ENCODE peak calls at places on chromosomes 3 and 15, in seven cellular contexts. One of them, this sample, is unnamed.
A peak's percentile ranks its signal among the peaks of the same experiment; 100 is the strongest.

GRCh38 chr15:39281094-39281493 is 299.8 kb upstream of the THBS1 start:
- DNase-seq in lower lobe of right lung: no peak
- DNase-seq in HL-60: no peak
- DNase-seq in neural progenitor cell: no peak
- DNase-seq in fibroblast of lung: peak; percentile 98
- DNase-seq in PC-3: no peak
- DNase-seq in SK-N-SH: no peak
- DNase-seq in this sample: no peak

GRCh38 chr3:10910367-10910766 is 82.2 kb upstream of the SLC6A1 start:
- DNase-seq in lower lobe of right lung: no peak
- DNase-seq in HL-60: no peak
- DNase-seq in neural progenitor cell: no peak
- DNase-seq in fibroblast of lung: no peak
- DNase-seq in PC-3: no peak
- DNase-seq in SK-N-SH: no peak
- DNase-seq in this sample: no peak

GRCh38 chr3:101542952-101543351 is 18.7 kb upstream of the TRMT10C start:
- DNase-seq in lower lobe of right lung: no peak
- DNase-seq in HL-60: no peak
- DNase-seq in neural progenitor cell: no peak
- DNase-seq in fibroblast of lung: no peak
- DNase-seq in PC-3: no peak
- DNase-seq in SK-N-SH: no peak
- DNase-seq in this sample: no peak

GRCh38 chr3:104628185-104628789 is 738.4 kb upstream of the ALCAM start:
- DNase-seq in lower lobe of right lung: no peak
- DNase-seq in HL-60: peak; percentile 21
- DNase-seq in neural progenitor cell: peak; percentile 68
- DNase-seq in fibroblast of lung: peak; percentile 65
- DNase-seq in PC-3: peak; percentile 91
- DNase-seq in SK-N-SH: peak; percentile 37
- DNase-seq in this sample: peak; percentile 25

GRCh38 chr15:67721996-67722395 is 103.3 kb upstream of the SKOR1 start:
- DNase-seq in lower lobe of right lung: no peak
- DNase-seq in HL-60: no peak
- DNase-seq in neural progenitor cell: peak; percentile 8
- DNase-seq in fibroblast of lung: no peak
- DNase-seq in PC-3: no peak
- DNase-seq in SK-N-SH: no peak
- DNase-seq in this sample: no peak

GRCh38 chr3:189001559-189001958 is 170.2 kb upstream of the TPRG1 start:
- DNase-seq in lower lobe of right lung: no peak
- DNase-seq in HL-60: peak; percentile 8
- DNase-seq in neural progenitor cell: no peak
- DNase-seq in fibroblast of lung: peak; percentile 86
- DNase-seq in PC-3: peak; percentile 84
- DNase-seq in SK-N-SH: no peak
- DNase-seq in this sample: peak; percentile 81

GRCh38 chr15:73284073-73284472 is 84.7 kb downstream of the HCN4 start:
- DNase-seq in lower lobe of right lung: no peak
- DNase-seq in HL-60: no peak
- DNase-seq in neural progenitor cell: no peak
- DNase-seq in fibroblast of lung: peak; percentile 13
- DNase-seq in PC-3: peak; percentile 55
- DNase-seq in SK-N-SH: peak; percentile 56
- DNase-seq in this sample: no peak

GRCh38 chr3:179613807-179614206 is 9.2 kb downstream of the NDUFB5 start:
- DNase-seq in lower lobe of right lung: no peak
- DNase-seq in HL-60: no peak
- DNase-seq in neural progenitor cell: no peak
- DNase-seq in fibroblast of lung: peak; percentile 72
- DNase-seq in PC-3: no peak
- DNase-seq in SK-N-SH: no peak
- DNase-seq in this sample: peak; percentile 15

GRCh38 chr15:58447244-58448010 is 15.6 kb downstream of the LIPC start:
- DNase-seq in lower lobe of right lung: no peak
- DNase-seq in HL-60: peak; percentile 60
- DNase-seq in neural progenitor cell: no peak
- DNase-seq in fibroblast of lung: peak; percentile 96
- DNase-seq in PC-3: peak; percentile 21
- DNase-seq in SK-N-SH: no peak
- DNase-seq in this sample: peak; percentile 55

GRCh38 chr3:152026033-152026556 is 152.7 kb downstream of the SUCNR1 start:
- DNase-seq in lower lobe of right lung: no peak
- DNase-seq in HL-60: no peak
- DNase-seq in neural progenitor cell: no peak
- DNase-seq in fibroblast of lung: peak; percentile 85
- DNase-seq in PC-3: peak; percentile 96
- DNase-seq in SK-N-SH: no peak
- DNase-seq in this sample: peak; percentile 81

GRCh38 chr3:32438596-32439344 is 47.1 kb downstream of the CMTM7 start:
- DNase-seq in lower lobe of right lung: no peak
- DNase-seq in HL-60: no peak
- DNase-seq in neural progenitor cell: no peak
- DNase-seq in fibroblast of lung: peak; percentile 40
- DNase-seq in PC-3: no peak
- DNase-seq in SK-N-SH: no peak
- DNase-seq in this sample: no peak

GRCh38 chr3:19474169-19474568 is 325.9 kb downstream of the KCNH8 start:
- DNase-seq in lower lobe of right lung: no peak
- DNase-seq in HL-60: no peak
- DNase-seq in neural progenitor cell: peak; percentile 41
- DNase-seq in fibroblast of lung: no peak
- DNase-seq in PC-3: no peak
- DNase-seq in SK-N-SH: no peak
- DNase-seq in this sample: no peak

GRCh38 chr3:128714887-128715496 is 11.0 kb upstream of the RAB7A start:
- DNase-seq in lower lobe of right lung: no peak
- DNase-seq in HL-60: peak; percentile 78
- DNase-seq in neural progenitor cell: no peak
- DNase-seq in fibroblast of lung: no peak
- DNase-seq in PC-3: no peak
- DNase-seq in SK-N-SH: no peak
- DNase-seq in this sample: no peak

GRCh38 chr3:78737988-78738387 is 1029.8 kb downstream of the ROBO1 start:
- DNase-seq in lower lobe of right lung: no peak
- DNase-seq in HL-60: no peak
- DNase-seq in neural progenitor cell: no peak
- DNase-seq in fibroblast of lung: peak; percentile 22
- DNase-seq in PC-3: peak; percentile 18
- DNase-seq in SK-N-SH: no peak
- DNase-seq in this sample: peak; percentile 45

GRCh38 chr3:66490214-66490613 is 10.6 kb downstream of the LRIG1 start:
- DNase-seq in lower lobe of right lung: no peak
- DNase-seq in HL-60: no peak
- DNase-seq in neural progenitor cell: no peak
- DNase-seq in fibroblast of lung: peak; percentile 70
- DNase-seq in PC-3: no peak
- DNase-seq in SK-N-SH: no peak
- DNase-seq in this sample: no peak

GRCh38 chr3:66489115-66489514 is 11.7 kb downstream of the LRIG1 start:
- DNase-seq in lower lobe of right lung: no peak
- DNase-seq in HL-60: no peak
- DNase-seq in neural progenitor cell: no peak
- DNase-seq in fibroblast of lung: no peak
- DNase-seq in PC-3: no peak
- DNase-seq in SK-N-SH: no peak
- DNase-seq in this sample: no peak

GRCh38 chr3:66492672-66493071 is 8.2 kb downstream of the LRIG1 start:
- DNase-seq in lower lobe of right lung: no peak
- DNase-seq in HL-60: no peak
- DNase-seq in neural progenitor cell: no peak
- DNase-seq in fibroblast of lung: no peak
- DNase-seq in PC-3: no peak
- DNase-seq in SK-N-SH: no peak
- DNase-seq in this sample: no peak

GRCh38 chr3:66489577-66489976 is 11.2 kb downstream of the LRIG1 start:
- DNase-seq in lower lobe of right lung: no peak
- DNase-seq in HL-60: no peak
- DNase-seq in neural progenitor cell: no peak
- DNase-seq in fibroblast of lung: no peak
- DNase-seq in PC-3: no peak
- DNase-seq in SK-N-SH: no peak
- DNase-seq in this sample: no peak

GRCh38 chr3:66490984-66491383 is 9.8 kb downstream of the LRIG1 start:
- DNase-seq in lower lobe of right lung: no peak
- DNase-seq in HL-60: no peak
- DNase-seq in neural progenitor cell: peak; percentile 74
- DNase-seq in fibroblast of lung: peak; percentile 51
- DNase-seq in PC-3: no peak
- DNase-seq in SK-N-SH: no peak
- DNase-seq in this sample: no peak
- H3K27ac ChIP-seq in lower lobe of right lung: peak overlapping the region; percentile 38
- H3K27ac ChIP-seq in HL-60: no peak overlapping the region
- H3K27ac ChIP-seq in neural progenitor cell: peak overlapping the region; percentile 94
- H3K27ac ChIP-seq in fibroblast of lung: peak overlapping the region; percentile 14
- H3K27ac ChIP-seq in PC-3: no peak overlapping the region
- H3K27ac ChIP-seq in SK-N-SH: no peak overlapping the region
- H3K27ac ChIP-seq in this sample: no peak overlapping the region

GRCh38 chr3:183100376-183100775 is 1.1 kb upstream of the MCCC1 start:
- DNase-seq in lower lobe of right lung: no peak
- DNase-seq in HL-60: no peak
- DNase-seq in neural progenitor cell: no peak
- DNase-seq in fibroblast of lung: no peak
- DNase-seq in PC-3: peak; percentile 93
- DNase-seq in SK-N-SH: no peak
- DNase-seq in this sample: no peak

GRCh38 chr3:183099026-183099837 is at the start of gene MCCC1:
- DNase-seq in lower lobe of right lung: peak; percentile 98
- DNase-seq in HL-60: peak; percentile 96
- DNase-seq in neural progenitor cell: peak; percentile 98
- DNase-seq in fibroblast of lung: peak; percentile 99
- DNase-seq in PC-3: peak; percentile 97
- DNase-seq in SK-N-SH: peak; percentile 97
- DNase-seq in this sample: peak; percentile 96

GRCh38 chr3:183098538-183099025 is 714 bp downstream of the MCCC1 start:
- DNase-seq in lower lobe of right lung: no peak
- DNase-seq in HL-60: no peak
- DNase-seq in neural progenitor cell: no peak
- DNase-seq in fibroblast of lung: no peak
- DNase-seq in PC-3: no peak
- DNase-seq in SK-N-SH: no peak
- DNase-seq in this sample: peak; percentile 26

GRCh38 chr3:183094711-183095110 is 4.6 kb downstream of the MCCC1 start:
- DNase-seq in lower lobe of right lung: no peak
- DNase-seq in HL-60: no peak
- DNase-seq in neural progenitor cell: no peak
- DNase-seq in fibroblast of lung: no peak
- DNase-seq in PC-3: peak; percentile 85
- DNase-seq in SK-N-SH: no peak
- DNase-seq in this sample: peak; percentile 72

GRCh38 chr3:183099838-183100204 is 525 bp upstream of the MCCC1 start:
- DNase-seq in lower lobe of right lung: no peak
- DNase-seq in HL-60: no peak
- DNase-seq in neural progenitor cell: no peak
- DNase-seq in fibroblast of lung: no peak
- DNase-seq in PC-3: no peak
- DNase-seq in SK-N-SH: no peak
- DNase-seq in this sample: no peak
- H3K27ac ChIP-seq in lower lobe of right lung: peak overlapping the region; percentile 89
- H3K27ac ChIP-seq in HL-60: peak overlapping the region; percentile 80
- H3K27ac ChIP-seq in neural progenitor cell: peak overlapping the region; percentile 17
- H3K27ac ChIP-seq in fibroblast of lung: peak overlapping the region; percentile 86
- H3K27ac ChIP-seq in PC-3: peak overlapping the region; percentile 79
- H3K27ac ChIP-seq in SK-N-SH: peak overlapping the region; percentile 44
- H3K27ac ChIP-seq in this sample: peak overlapping the region; percentile 17

GRCh38 chr15:96360581-96361308 is 30.2 kb downstream of the NR2F2 start:
- DNase-seq in lower lobe of right lung: no peak
- DNase-seq in HL-60: no peak
- DNase-seq in neural progenitor cell: peak; percentile 91
- DNase-seq in fibroblast of lung: no peak
- DNase-seq in PC-3: no peak
- DNase-seq in SK-N-SH: peak; percentile 22
- DNase-seq in this sample: no peak

GRCh38 chr15:96361309-96362000 is 31.0 kb downstream of the NR2F2 start:
- DNase-seq in lower lobe of right lung: no peak
- DNase-seq in HL-60: no peak
- DNase-seq in neural progenitor cell: peak; percentile 75
- DNase-seq in fibroblast of lung: no peak
- DNase-seq in PC-3: no peak
- DNase-seq in SK-N-SH: peak; percentile 35
- DNase-seq in this sample: no peak

GRCh38 chr15:96358795-96359190 is 28.3 kb downstream of the NR2F2 start:
- DNase-seq in lower lobe of right lung: no peak
- DNase-seq in HL-60: no peak
- DNase-seq in neural progenitor cell: no peak
- DNase-seq in fibroblast of lung: no peak
- DNase-seq in PC-3: no peak
- DNase-seq in SK-N-SH: peak; percentile 17
- DNase-seq in this sample: no peak

GRCh38 chr15:96359371-96359771 is 28.9 kb downstream of the NR2F2 start:
- DNase-seq in lower lobe of right lung: no peak
- DNase-seq in HL-60: no peak
- DNase-seq in neural progenitor cell: peak; percentile 52
- DNase-seq in fibroblast of lung: no peak
- DNase-seq in PC-3: no peak
- DNase-seq in SK-N-SH: peak; percentile 17
- DNase-seq in this sample: no peak

GRCh38 chr15:96359772-96360498 is 29.4 kb downstream of the NR2F2 start:
- DNase-seq in lower lobe of right lung: no peak
- DNase-seq in HL-60: no peak
- DNase-seq in neural progenitor cell: peak; percentile 90
- DNase-seq in fibroblast of lung: peak; percentile 51
- DNase-seq in PC-3: no peak
- DNase-seq in SK-N-SH: peak; percentile 24
- DNase-seq in this sample: no peak
- H3K27ac ChIP-seq in lower lobe of right lung: peak overlapping the region; percentile 71
- H3K27ac ChIP-seq in HL-60: no peak overlapping the region
- H3K27ac ChIP-seq in neural progenitor cell: peak overlapping the region; percentile 18
- H3K27ac ChIP-seq in fibroblast of lung: peak overlapping the region; percentile 74
- H3K27ac ChIP-seq in PC-3: no peak overlapping the region
- H3K27ac ChIP-seq in SK-N-SH: no peak overlapping the region
- H3K27ac ChIP-seq in this sample: no peak overlapping the region

GRCh38 chr3:170418422-170419300 is at the start of gene CLDN11:
- DNase-seq in lower lobe of right lung: no peak
- DNase-seq in HL-60: no peak
- DNase-seq in neural progenitor cell: peak; percentile 85
- DNase-seq in fibroblast of lung: peak; percentile 63
- DNase-seq in PC-3: peak; percentile 66
- DNase-seq in SK-N-SH: peak; percentile 91
- DNase-seq in this sample: no peak

GRCh38 chr3:170414202-170414663 is 4.4 kb upstream of the CLDN11 start:
- DNase-seq in lower lobe of right lung: no peak
- DNase-seq in HL-60: peak; percentile 15
- DNase-seq in neural progenitor cell: peak; percentile 79
- DNase-seq in fibroblast of lung: peak; percentile 88
- DNase-seq in PC-3: peak; percentile 85
- DNase-seq in SK-N-SH: peak; percentile 71
- DNase-seq in this sample: peak; percentile 84

GRCh38 chr3:170410428-170411029 is 8.1 kb upstream of the CLDN11 start:
- DNase-seq in lower lobe of right lung: no peak
- DNase-seq in HL-60: no peak
- DNase-seq in neural progenitor cell: no peak
- DNase-seq in fibroblast of lung: no peak
- DNase-seq in PC-3: peak; percentile 64
- DNase-seq in SK-N-SH: no peak
- DNase-seq in this sample: no peak

GRCh38 chr3:170417090-170417489 is 1.6 kb upstream of the CLDN11 start:
- DNase-seq in lower lobe of right lung: no peak
- DNase-seq in HL-60: no peak
- DNase-seq in neural progenitor cell: no peak
- DNase-seq in fibroblast of lung: no peak
- DNase-seq in PC-3: no peak
- DNase-seq in SK-N-SH: no peak
- DNase-seq in this sample: no peak

GRCh38 chr3:170413291-170413690 is 5.4 kb upstream of the CLDN11 start:
- DNase-seq in lower lobe of right lung: no peak
- DNase-seq in HL-60: no peak
- DNase-seq in neural progenitor cell: no peak
- DNase-seq in fibroblast of lung: no peak
- DNase-seq in PC-3: no peak
- DNase-seq in SK-N-SH: no peak
- DNase-seq in this sample: no peak
- H3K27ac ChIP-seq in lower lobe of right lung: no peak overlapping the region
- H3K27ac ChIP-seq in HL-60: no peak overlapping the region
- H3K27ac ChIP-seq in neural progenitor cell: no peak overlapping the region
- H3K27ac ChIP-seq in fibroblast of lung: no peak overlapping the region
- H3K27ac ChIP-seq in PC-3: no peak overlapping the region
- H3K27ac ChIP-seq in SK-N-SH: no peak overlapping the region
- H3K27ac ChIP-seq in this sample: no peak overlapping the region

This sample was measured in foreskin keratinocyte.